ENCODE peak calls at places on chromosomes 6 and 20, in four cellular contexts. Y is activated T-cell treated with anti-CD3 and anti-CD28 coated beads, Interleukin-2, amount 50 U/mL, for 1 hour; P is DMS153; Q is foreskin keratinocyte. K is an unnamed sample.

GRCh38 chr6:26240981-26241770 is 123.8 kb upstream of the BTN3A2 start:
- DNase-seq in Q (peak; percentile 53), Y (peak; percentile 65), P (no peak), K (peak; percentile 32)

GRCh38 chr6:163404825-163405265 is 9.7 kb upstream of the QKI start:
- DNase-seq in Y (no peak), Q (no peak), P (no peak), K (no peak)

GRCh38 chr6:82040405-82041221 is 206.9 kb downstream of the IBTK start:
- DNase-seq in Q (peak; percentile 15), Y (no peak), P (peak; percentile 34), K (peak; percentile 24)

GRCh38 chr6:25649611-25650010 is 2.4 kb upstream of the SCGN start:
- DNase-seq in P (peak; percentile 19), Q (no peak), Y (no peak), K (no peak)

GRCh38 chr6:155694429-155694795 is 238.8 kb upstream of the NOX3 start:
- DNase-seq in P (no peak), Y (no peak), Q (no peak), K (no peak)

GRCh38 chr6:25342784-25343183 is 63.6 kb downstream of the CARMIL1 start:
- DNase-seq in P (no peak), Q (no peak), Y (no peak), K (peak; percentile 9)

GRCh38 chr6:3918474-3918873 is 69.3 kb downstream of the FAM50B start:
- DNase-seq in Q (no peak), P (peak; percentile 16), Y (no peak), K (no peak)

GRCh38 chr20:10861086-10861485 is 187.3 kb upstream of the JAG1 start:
- DNase-seq in Q (peak; percentile 81), Y (no peak), P (no peak), K (peak; percentile 82)

GRCh38 chr6:72850469-72850868 is 228.6 kb downstream of the KCNQ5 start:
- DNase-seq in P (peak; percentile 32), Y (no peak), Q (no peak), K (no peak)

GRCh38 chr20:47253860-47254259 is 102.6 kb downstream of the ZMYND8 start:
- DNase-seq in P (no peak), Y (no peak), Q (no peak), K (no peak)

GRCh38 chr6:113855500-113856010 is 1.6 kb upstream of the MARCKS start:
- DNase-seq in Q (no peak), Y (no peak), P (peak; percentile 37), K (peak; percentile 34)

GRCh38 chr20:57809661-57810172 is 99.9 kb upstream of the PMEPA1 start:
- DNase-seq in Y (no peak), P (no peak), Q (no peak), K (peak; percentile 71)

GRCh38 chr6:31037692-31038091 is 27.4 kb downstream of the MUC22 start:
- DNase-seq in Y (no peak), Q (peak; percentile 20), P (no peak), K (peak; percentile 59)